ENCODE peak calls at places on chromosomes 3 and 15, in seven cellular contexts. K is lung; Y is stimulated activated CD8-positive, alpha-beta memory T cell treated with anti-CD3 and anti-CD28 coated beads, Interleukin-7, amount 100 ng/mL, for 1 hour; A is Kasumi-1; O is Calu3; F is CD8-positive, alpha-beta memory T cell; Q is ELF-1. M is an unnamed sample.

GRCh38 chr3:127211118-127212060 is 18.5 kb downstream of the PRR23E start:
- DNase-seq in K (peak), O (no peak), F (no peak), Q (no peak), Y (no peak), A (no peak), M (no peak)

GRCh38 chr15:57866149-57866736 is 159.7 kb downstream of the POLR2M start:
- DNase-seq in K (peak), Q (peak), O (peak), Y (no peak), A (peak), F (peak), M (peak)

GRCh38 chr15:92714071-92714456 is 58.5 kb upstream of the FAM174B start:
- DNase-seq in Q (peak), A (no peak), O (no peak), Y (no peak), K (no peak), F (no peak), M (peak)

GRCh38 chr3:177106594-177106993 is 90.7 kb downstream of the TBL1XR1 start:
- DNase-seq in F (no peak), Y (no peak), Q (no peak), K (no peak), A (no peak), O (no peak), M (no peak)

GRCh38 chr3:42801048-42801620 is 3.2 kb downstream of the HIGD1A start:
- DNase-seq in Q (no peak), K (no peak), A (no peak), Y (no peak), F (no peak), O (no peak), M (no peak)

GRCh38 chr15:78006567-78007205 is 70.8 kb downstream of the TBC1D2B start:
- DNase-seq in O (no peak), K (no peak), Y (no peak), F (no peak), A (no peak), Q (no peak), M (no peak)

GRCh38 chr3:194959217-194959616 is 273.5 kb downstream of the FAM43A start:
- DNase-seq in F (no peak), Q (no peak), O (no peak), A (no peak), Y (no peak), K (no peak), M (no peak)

GRCh38 chr3:17979248-17979647 is 236.8 kb upstream of the TBC1D5 start:
- DNase-seq in F (no peak), O (no peak), K (no peak), Y (no peak), A (peak), Q (peak), M (no peak)

GRCh38 chr3:178325330-178325729 is 210.9 kb upstream of the KCNMB2 start:
- DNase-seq in Y (no peak), K (no peak), F (no peak), A (peak), O (no peak), Q (no peak), M (no peak)

GRCh38 chr3:50323614-50324199 is 1.2 kb upstream of the HYAL2 start:
- DNase-seq in Q (no peak), O (no peak), F (no peak), K (no peak), Y (no peak), A (no peak), M (no peak)

GRCh38 chr3:176490357-176490756 is 706.9 kb downstream of the TBL1XR1 start:
- DNase-seq in A (no peak), K (no peak), F (no peak), O (no peak), Y (no peak), Q (no peak), M (no peak)

GRCh38 chr3:42685363-42685881 is at the start of gene KLHL40:
- DNase-seq in Y (no peak), A (no peak), K (no peak), Q (peak), F (no peak), O (no peak), M (no peak)

GRCh38 chr15:70243686-70244540 is 146.2 kb upstream of the TLE3 start:
- DNase-seq in K (no peak), O (no peak), A (no peak), Q (no peak), Y (no peak), F (no peak), M (no peak)

M was measured in Caco-2.